ENCODE peak calls at places on chromosomes 2 and 18, in six cellular contexts. V, K, F, X, P and A are unnamed samples.

GRCh38 chr2:152411154-152411553 is 76.2 kb downstream of the FMNL2 start:
- DNase-seq in V (no peak), P (no peak), K (peak; percentile 31), X (no peak), F (no peak), A (no peak)

GRCh38 chr2:229879551-229879950 is 42.3 kb downstream of the TRIP12 start:
- DNase-seq in V (no peak), K (no peak), F (no peak), X (no peak), P (no peak), A (no peak)

GRCh38 chr18:799943-800342 is 12.1 kb downstream of the YES1 start:
- DNase-seq in K (no peak), V (no peak), P (no peak), X (no peak), F (no peak), A (no peak)

GRCh38 chr2:209367091-209367747 is 56.6 kb upstream of the MAP2 start:
- DNase-seq in F (no peak), K (no peak), X (no peak), P (no peak), V (no peak), A (no peak)

GRCh38 chr2:160076239-160076638 is 13.8 kb upstream of the PLA2R1 start:
- DNase-seq in K (no peak), X (no peak), V (no peak), F (no peak), P (no peak), A (no peak)

GRCh38 chr18:25921677-25922421 is 168.6 kb downstream of the SS18 start:
- DNase-seq in V (no peak), X (no peak), K (peak; percentile 20), F (peak; percentile 7), P (no peak), A (peak; percentile 26)

GRCh38 chr2:47178359-47178758 is 23.3 kb upstream of the STPG4 start:
- DNase-seq in F (no peak), V (no peak), X (no peak), K (no peak), P (no peak), A (no peak)

GRCh38 chr18:7982216-7982615 is 415.1 kb downstream of the PTPRM start:
- DNase-seq in F (no peak), V (no peak), P (no peak), X (no peak), K (peak; percentile 40), A (no peak)

GRCh38 chr18:48992791-48993555 is 42.2 kb upstream of the SMAD7 start:
- DNase-seq in K (no peak), X (peak; percentile 50), V (no peak), P (peak; percentile 44), F (no peak), A (no peak)

GRCh38 chr18:55272510-55273243 is 313.4 kb upstream of the CCDC68 start:
- DNase-seq in X (no peak), F (peak; percentile 91), P (no peak), V (no peak), K (peak; percentile 84), A (no peak)

GRCh38 chr2:192398236-192398635 is 203.5 kb upstream of the TMEFF2 start:
- DNase-seq in K (no peak), P (no peak), F (no peak), V (no peak), X (no peak), A (no peak)

GRCh38 chr18:49499046-49499637 is 12.1 kb upstream of the C18orf32 start:
- DNase-seq in X (no peak), V (no peak), F (no peak), K (no peak), P (no peak), A (no peak)

GRCh38 chr18:3037423-3037915 is 24.5 kb upstream of the LPIN2 start:
- DNase-seq in X (no peak), K (peak; percentile 90), P (no peak), V (no peak), F (peak; percentile 67), A (peak; percentile 78)

GRCh38 chr18:42414756-42415454 is 459.9 kb downstream of the PIK3C3 start:
- DNase-seq in V (no peak), K (no peak), X (peak; percentile 65), P (no peak), F (peak; percentile 17), A (peak; percentile 46)

GRCh38 chr2:237922641-237923361 is 44.0 kb upstream of the UBE2F start:
- DNase-seq in P (no peak), F (no peak), K (no peak), V (peak; percentile 72), X (no peak), A (no peak)

GRCh38 chr2:42196403-42197267 is 27.5 kb downstream of the EML4 start:
- DNase-seq in F (peak; percentile 46), V (no peak), K (peak; percentile 58), P (no peak), X (peak; percentile 28), A (no peak)

GRCh38 chr2:204888222-204888621 is 342.9 kb downstream of the PARD3B start:
- DNase-seq in X (no peak), K (no peak), V (no peak), F (peak; percentile 20), P (no peak), A (no peak)

GRCh38 chr2:157990173-157990572 is 111.5 kb upstream of the UPP2 start:
- DNase-seq in X (no peak), P (no peak), V (no peak), F (no peak), K (no peak), A (no peak)

GRCh38 chr2:179842498-179843153 is 18.8 kb downstream of the ZNF385B start:
- DNase-seq in V (no peak), K (no peak), F (no peak), X (no peak), P (no peak), A (no peak)

GRCh38 chr2:169664978-169665930 is 29.0 kb downstream of the CFAP210 start:
- DNase-seq in K (peak; percentile 3), V (no peak), X (no peak), P (no peak), F (peak; percentile 6), A (peak; percentile 19)

GRCh38 chr2:62016957-62017356 is 111.5 kb downstream of the COMMD1 start:
- DNase-seq in F (no peak), P (no peak), K (no peak), X (no peak), V (no peak), A (no peak)

GRCh38 chr2:62010632-62011276 is 105.3 kb downstream of the COMMD1 start:
- DNase-seq in F (no peak), K (no peak), P (no peak), X (no peak), V (no peak), A (no peak)

GRCh38 chr2:62014102-62014501 is 108.6 kb downstream of the COMMD1 start:
- DNase-seq in X (peak; percentile 75), F (peak; percentile 88), P (peak; percentile 60), V (peak; percentile 92), K (peak; percentile 70), A (peak; percentile 93)
- TF ChIP-seq CTCF in X (peak; percentile 45), F (peak; percentile 9), P (peak; percentile 30), V (no peak), K (peak; percentile 15), A (no peak)

GRCh38 chr2:142981069-142981378 is 103.6 kb downstream of the KYNU start:
- DNase-seq in V (no peak), X (no peak), F (no peak), K (no peak), P (no peak), A (no peak)
- H3K4me3 ChIP-seq in V (no peak overlapping the region), X (no peak overlapping the region), F (no peak overlapping the region), K (no peak overlapping the region), P (no peak overlapping the region), A (no peak overlapping the region)

DNA sequence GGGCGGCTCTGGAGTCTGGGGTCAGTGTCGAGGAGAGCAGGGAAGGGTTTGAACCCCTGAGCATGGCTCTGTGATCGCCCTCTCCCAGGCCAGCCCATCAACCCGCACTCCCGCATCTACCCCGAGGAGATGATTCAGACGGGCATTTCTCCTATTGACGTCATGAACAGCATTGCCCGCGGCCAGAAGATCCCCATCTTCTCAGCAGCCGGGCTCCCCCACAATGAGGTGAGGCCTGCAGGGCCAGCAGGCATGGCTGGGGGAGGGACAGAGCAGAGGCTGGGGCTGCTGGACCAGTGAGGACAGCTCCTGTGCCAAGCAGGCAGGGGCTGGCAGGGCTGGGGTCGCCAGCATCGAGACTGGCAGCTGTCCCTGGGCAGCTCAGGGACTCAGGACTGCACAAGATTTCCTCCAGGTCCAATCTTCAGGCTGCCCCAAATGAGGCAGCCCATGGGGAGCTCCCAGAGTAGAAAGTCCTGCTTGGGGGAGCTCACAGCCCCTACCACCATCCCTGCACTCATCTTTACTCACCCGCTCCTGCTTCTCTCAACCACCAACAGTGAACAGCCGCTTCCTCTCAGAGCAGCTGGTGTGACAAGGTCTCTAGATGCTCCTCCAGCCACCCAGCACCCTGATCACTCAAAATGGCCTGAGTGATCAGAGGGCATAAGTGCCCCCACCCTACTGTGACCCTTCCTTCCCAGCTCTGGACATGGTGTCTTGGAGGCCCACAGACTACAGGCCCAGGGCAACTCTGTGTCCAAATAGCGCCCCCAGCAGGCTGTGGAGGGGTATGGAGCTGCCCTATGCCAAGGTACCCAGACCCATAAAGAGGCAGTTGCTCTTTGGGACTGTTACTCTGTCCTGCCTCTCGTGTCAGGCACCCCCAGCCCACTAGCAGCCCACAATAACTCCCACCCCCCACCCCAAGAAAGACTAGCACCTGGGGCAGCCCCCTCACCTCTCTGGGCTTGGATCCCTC is 18.3 kb upstream of the ANKRD53 start:
- DNase-seq in X (peak; percentile 14), V (no peak), P (no peak), K (no peak), F (no peak), A (no peak)
- TF ChIP-seq CTCF in X (no peak), V (no peak), P (no peak), K (no peak), F (peak; percentile 4), A (no peak)

GRCh38 chr2:216603884-216604245 is 29.4 kb upstream of the IGFBP2 start:
- DNase-seq in P (no peak), V (no peak), X (no peak), K (no peak), F (no peak), A (no peak)

GRCh38 chr2:216604458-216604857 is 28.8 kb upstream of the IGFBP2 start:
- DNase-seq in P (no peak), K (no peak), F (no peak), X (no peak), V (no peak), A (no peak)

GRCh38 chr2:216603010-216603883 is 30.0 kb upstream of the IGFBP2 start:
- DNase-seq in P (no peak), V (no peak), X (no peak), K (no peak), F (no peak), A (no peak)

GRCh38 chr2:216596986-216597509 is 36.2 kb upstream of the IGFBP2 start:
- DNase-seq in P (no peak), K (no peak), V (no peak), F (peak; percentile 77), X (no peak), A (no peak)

DNA sequence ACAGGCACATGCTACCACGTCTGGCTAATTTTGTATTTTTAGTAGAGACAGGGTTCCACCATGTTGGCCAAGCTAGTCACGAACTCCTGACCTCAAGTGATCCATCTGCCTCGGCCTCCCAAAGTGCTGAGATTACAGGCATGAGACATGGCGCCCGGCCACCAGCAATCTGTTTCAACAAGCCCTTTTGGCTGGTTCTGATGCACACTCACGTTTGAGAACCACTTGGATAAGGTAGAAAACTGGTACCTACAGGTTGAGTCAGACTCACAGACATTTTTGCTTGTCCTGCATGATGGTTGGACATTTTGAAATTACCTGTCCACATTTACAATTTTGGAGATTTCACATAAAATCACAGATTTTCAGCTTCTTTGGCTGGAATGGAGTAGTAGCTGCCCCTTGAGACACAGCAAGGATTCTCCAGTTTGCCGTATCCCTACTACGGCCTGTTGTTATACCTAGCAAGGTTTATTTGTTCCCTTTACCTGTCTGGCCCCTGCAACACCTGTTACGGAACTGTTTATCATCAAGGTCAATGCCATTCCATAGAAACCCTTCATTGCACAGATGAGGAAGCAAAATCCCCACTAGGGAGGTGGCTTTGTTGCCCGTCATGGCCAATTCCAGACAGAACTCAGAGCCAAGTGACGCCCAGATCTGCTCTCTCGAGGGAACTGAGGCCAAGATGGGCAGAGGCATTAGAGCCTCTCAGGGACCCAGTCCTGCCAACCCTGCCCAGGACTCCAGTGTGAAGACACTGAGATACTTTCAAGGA is 31.4 kb upstream of the IGFBP2 start:
- DNase-seq in V (no peak), P (no peak), F (no peak), X (no peak), K (no peak), A (no peak)
- H3K4me3 ChIP-seq in V (no peak overlapping the region), P (no peak overlapping the region), F (no peak overlapping the region), X (no peak overlapping the region), K (no peak overlapping the region), A (no peak overlapping the region)